ENCODE peak calls at places on chromosomes 13 and 19, in five cellular contexts. E is iPS DF 6.9; B is CD4-positive, alpha-beta memory T cell; C is testis; D is mucosa of descending colon. X is an unnamed sample.
A peak's percentile ranks its signal among the peaks of the same experiment; 100 is the strongest.

GRCh38 chr19:33229962-33230361 is 4.3 kb upstream of the SLC7A10 start:
- DNase-seq in E (no peak), D (no peak), B (no peak), C (no peak), X (no peak)

GRCh38 chr13:44703371-44703770 is 127.2 kb upstream of the TSC22D1 start:
- DNase-seq in C (no peak), D (no peak), E (no peak), B (no peak), X (no peak)

GRCh38 chr19:14786421-14786851 is 8.1 kb upstream of the ADGRE2 start:
- DNase-seq in C (peak; percentile 56), B (no peak), E (peak; percentile 58), D (peak; percentile 41), X (peak; percentile 20)

GRCh38 chr13:110474713-110475112 is 86.8 kb downstream of the RAB20 start:
- DNase-seq in E (no peak), B (no peak), C (no peak), D (no peak), X (no peak)

GRCh38 chr19:36110487-36111199 is at the start of gene OVOL3:
- DNase-seq in D (no peak), C (no peak), B (no peak), E (no peak), X (no peak)

GRCh38 chr19:45960595-45961235 is 12.9 kb downstream of the NOVA2 start:
- DNase-seq in E (no peak), D (no peak), C (peak; percentile 36), B (no peak), X (peak; percentile 38)

GRCh38 chr19:10006335-10006708 is 4.0 kb downstream of the COL5A3 start:
- DNase-seq in C (peak; percentile 50), D (no peak), B (peak; percentile 23), E (no peak), X (no peak)

GRCh38 chr13:80469841-80470378 is 129.0 kb upstream of the SPRY2 start:
- DNase-seq in E (no peak), C (peak; percentile 84), B (no peak), D (no peak), X (no peak)

GRCh38 chr13:67143544-67144115 is 86.5 kb downstream of the PCDH9 start:
- DNase-seq in B (no peak), E (no peak), D (no peak), C (no peak), X (no peak)

GRCh38 chr13:36431204-36432105 is 840 bp upstream of the CCNA1 start:
- DNase-seq in E (no peak), B (no peak), D (no peak), C (no peak), X (no peak)

GRCh38 chr13:41150058-41150457 is 17.5 kb upstream of the KBTBD6 start:
- DNase-seq in E (no peak), D (no peak), B (no peak), C (no peak), X (no peak)

GRCh38 chr13:21075303-21076264 is 14.2 kb upstream of the LATS2 start:
- DNase-seq in C (peak; percentile 42), E (no peak), B (peak; percentile 17), D (peak; percentile 46), X (no peak)

GRCh38 chr13:49587311-49587847 is 2.0 kb upstream of the RCBTB1 start:
- DNase-seq in B (no peak), E (no peak), C (no peak), D (no peak), X (no peak)

GRCh38 chr13:32976046-32976781 is 40.0 kb upstream of the KL start:
- DNase-seq in D (no peak), B (no peak), C (no peak), E (no peak), X (peak; percentile 28)

GRCh38 chr13:98295371-98295770 is 118.3 kb upstream of the RNF113B start:
- DNase-seq in E (no peak), D (no peak), C (no peak), B (no peak), X (no peak)

GRCh38 chr13:28093871-28094270 is 6.5 kb downstream of the FLT3 start:
- DNase-seq in D (no peak), C (no peak), E (no peak), B (no peak), X (no peak)

GRCh38 chr13:28097503-28097902 is 2.9 kb downstream of the FLT3 start:
- DNase-seq in B (no peak), C (no peak), E (no peak), D (no peak), X (no peak)

GRCh38 chr13:28099396-28100148 is 804 bp downstream of the FLT3 start:
- DNase-seq in B (no peak), D (no peak), E (no peak), C (no peak), X (no peak)

GRCh38 chr13:28089065-28089464 is 11.3 kb downstream of the FLT3 start:
- DNase-seq in B (no peak), D (no peak), E (no peak), C (no peak), X (no peak)

GRCh38 chr13:28094311-28094710 is 6.1 kb downstream of the FLT3 start:
- DNase-seq in B (no peak), C (no peak), D (no peak), E (no peak), X (no peak)
- H3K4me3 ChIP-seq in B (no peak overlapping the region), C (no peak overlapping the region), D (no peak overlapping the region), E (no peak overlapping the region), X (no peak overlapping the region)

GRCh38 chr19:58294743-58295374 is 10.3 kb upstream of the ERVK3-1 start:
- DNase-seq in E (no peak), C (no peak), B (no peak), D (no peak), X (no peak)
- H3K36me3 ChIP-seq in E (peaks cover 37% of the 10 kb centered on the region), C (peaks cover 4% of the 10 kb centered on the region), B (peaks cover 24% of the 10 kb centered on the region), D (peaks cover 16% of the 10 kb centered on the region), X (peaks cover 89% of the 10 kb centered on the region)

GRCh38 chr19:17389957-17390664 is 3.9 kb downstream of the CCDC194 start:
- DNase-seq in C (no peak), D (no peak), B (no peak), E (no peak), X (no peak)
- H3K4me3 ChIP-seq in C (peak overlapping the region; percentile 49), D (no peak overlapping the region), B (peak overlapping the region; percentile 29), E (peak overlapping the region; percentile 39), X (peak overlapping the region; percentile 69)

DNA sequence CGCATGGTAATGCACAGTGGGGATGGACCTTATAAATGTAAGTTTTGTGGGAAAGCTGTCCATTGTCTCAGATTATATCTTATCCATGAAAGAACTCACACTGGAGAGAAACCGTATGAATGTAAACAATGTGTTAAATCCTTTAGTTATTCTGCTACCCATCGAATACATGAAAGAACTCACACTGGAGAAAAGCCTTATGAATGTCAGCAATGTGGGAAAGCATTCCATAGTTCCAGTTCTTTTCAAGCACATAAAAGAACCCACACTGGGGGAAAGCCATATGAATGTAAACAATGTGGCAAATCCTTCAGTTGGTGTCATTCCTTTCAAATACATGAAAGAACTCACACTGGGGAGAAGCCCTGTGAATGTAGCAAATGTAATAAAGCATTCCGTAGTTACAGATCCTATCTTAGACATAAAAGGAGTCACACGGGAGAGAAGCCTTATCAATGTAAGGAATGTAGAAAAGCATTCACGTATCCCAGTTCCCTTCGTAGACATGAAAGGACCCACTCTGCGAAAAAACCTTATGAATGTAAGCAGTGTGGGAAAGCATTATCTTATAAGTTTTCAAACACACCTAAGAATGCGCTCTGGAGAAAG is 13.8 kb downstream of the ZNF763 start:
- DNase-seq in B (no peak), E (no peak), D (no peak), C (no peak), X (no peak)
- H3K36me3 ChIP-seq in B (no peaks in the 10 kb centered on the region), E (no peaks in the 10 kb centered on the region), D (peaks cover 6% of the 10 kb centered on the region), C (no peaks in the 10 kb centered on the region), X (no peaks in the 10 kb centered on the region)

GRCh38 chr13:24165746-24166145 is 5.2 kb downstream of the SPATA13 start:
- DNase-seq in B (no peak), C (no peak), D (no peak), E (no peak), X (no peak)
- H3K4me3 ChIP-seq in B (no peak overlapping the region), C (no peak overlapping the region), D (no peak overlapping the region), E (no peak overlapping the region), X (no peak overlapping the region)

GRCh38 chr13:20015763-20016162 is 57.2 kb downstream of the ZMYM2 start:
- DNase-seq in D (no peak), E (no peak), C (no peak), B (no peak), X (no peak)

GRCh38 chr13:20019033-20019432 is 60.5 kb downstream of the ZMYM2 start:
- DNase-seq in E (no peak), C (no peak), D (no peak), B (no peak), X (no peak)

GRCh38 chr13:20017365-20017711 is 58.8 kb downstream of the ZMYM2 start:
- DNase-seq in B (no peak), D (no peak), E (no peak), C (no peak), X (no peak)

GRCh38 chr13:20016649-20017364 is 58.3 kb downstream of the ZMYM2 start:
- DNase-seq in C (no peak), E (no peak), D (no peak), B (no peak), X (no peak)
- H3K36me3 ChIP-seq in C (no peaks in the 10 kb centered on the region), E (no peaks in the 10 kb centered on the region), D (no peaks in the 10 kb centered on the region), B (peaks cover 4% of the 10 kb centered on the region), X (peaks cover 44% of the 10 kb centered on the region)

DNA sequence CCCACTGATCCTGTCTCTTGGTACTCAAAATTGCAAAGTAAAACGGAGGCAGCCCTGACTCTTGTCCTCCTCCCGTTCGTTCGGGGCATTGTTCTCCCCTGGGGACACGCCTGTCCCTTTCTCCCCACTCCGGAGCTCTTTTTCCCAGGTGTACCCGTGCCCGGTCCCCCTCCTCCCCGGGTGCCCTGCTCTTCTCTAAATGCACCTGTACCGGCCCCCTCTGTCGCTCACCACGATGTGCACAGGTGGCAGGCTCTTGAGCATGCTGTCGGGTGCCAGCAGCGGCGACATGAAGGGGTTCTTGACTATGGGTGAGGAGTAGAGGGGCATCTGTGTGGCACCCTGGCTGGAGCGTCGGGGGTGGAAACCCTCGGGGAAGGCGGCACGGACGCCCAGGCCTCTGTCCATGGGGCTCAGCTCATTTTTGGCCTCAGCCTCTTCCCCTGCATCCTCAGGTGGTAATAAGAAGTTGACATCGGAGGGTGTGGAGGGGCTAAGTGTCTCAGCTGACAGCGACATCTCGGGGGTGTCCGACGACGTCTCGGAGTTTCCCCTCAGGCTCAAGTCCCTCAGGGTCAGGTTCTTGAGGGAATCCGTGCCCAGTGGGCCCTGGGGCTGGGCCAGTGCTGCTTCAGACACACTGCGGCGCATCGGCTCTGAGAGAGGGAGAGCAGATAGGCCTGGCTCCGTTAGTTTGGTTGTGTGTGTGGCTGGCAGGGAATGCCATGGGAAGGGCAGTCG is 12.4 kb upstream of the CNFN start:
- DNase-seq in B (no peak), E (no peak), C (no peak), D (no peak), X (no peak)
- H3K4me3 ChIP-seq in B (peak overlapping the region; percentile 52), E (peak overlapping the region; percentile 64), C (peak overlapping the region; percentile 67), D (no peak overlapping the region), X (peak overlapping the region; percentile 58)

DNA sequence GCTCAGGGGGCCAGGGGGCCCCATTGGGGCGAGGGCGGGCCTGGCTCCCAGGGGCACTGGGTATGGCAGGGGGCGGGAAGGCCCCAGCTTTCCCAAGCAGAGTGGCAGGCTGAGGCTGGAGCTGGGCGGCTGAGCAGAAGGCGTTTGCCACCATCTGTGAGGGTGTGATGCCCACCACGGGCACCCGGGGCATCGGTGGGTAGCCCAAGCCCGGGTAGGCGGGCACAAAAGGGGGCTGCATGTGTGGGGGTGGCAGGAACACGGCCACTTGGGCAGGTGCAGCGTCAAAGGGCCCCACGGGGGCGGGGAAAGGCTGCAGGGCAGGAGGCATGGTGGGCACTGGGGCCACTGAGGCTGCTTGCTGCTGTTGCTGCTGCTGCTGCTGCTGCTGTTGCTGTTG is 22.8 kb downstream of the NUMBL start:
- DNase-seq in D (no peak), B (no peak), E (no peak), C (no peak), X (no peak)
- H3K36me3 ChIP-seq in D (no peaks in the 10 kb centered on the region), B (peaks cover 3% of the 10 kb centered on the region), E (peaks cover 21% of the 10 kb centered on the region), C (no peaks in the 10 kb centered on the region), X (peaks cover 27% of the 10 kb centered on the region)

GRCh38 chr19:49579193-49579592 is 1.2 kb downstream of the NOSIP start:
- DNase-seq in E (no peak), B (no peak), D (no peak), C (no peak), X (no peak)
- H3K4me3 ChIP-seq in E (no peak overlapping the region), B (peak overlapping the region; percentile 54), D (no peak overlapping the region), C (no peak overlapping the region), X (peak overlapping the region; percentile 78)

X was measured in BE2C.